ENCODE peak calls at places on chromosomes 6 and 20, in four cellular contexts. R is left ventricle myocardium inferior, M is GM23338, H is K562. J is an unnamed sample.

GRCh38 chr6:32982084-32982701 is 13.8 kb downstream of the BRD2 start:
- DNase-seq in R (no peak), M (no peak), H (no peak), J (no peak)

GRCh38 chr6:167579786-167580370 is 246.8 kb upstream of the AFDN start:
- DNase-seq in R (no peak), M (no peak), H (no peak), J (no peak)

GRCh38 chr6:118775381-118775780 is 118.6 kb upstream of the ASF1A start:
- DNase-seq in R (no peak), M (no peak), H (no peak), J (no peak)

GRCh38 chr6:73519943-73520687 is 717 bp downstream of the EEF1A1 start:
- DNase-seq in R (peak; percentile 64), M (peak; percentile 57), H (peak; percentile 64), J (peak; percentile 75)

GRCh38 chr6:34146801-34147592 is 1.1 kb upstream of the GRM4 start:
- DNase-seq in R (no peak), M (no peak), H (no peak), J (no peak)

GRCh38 chr6:80094017-80094416 is 12.5 kb upstream of the BCKDHB start:
- DNase-seq in R (no peak), M (peak; percentile 41), H (peak; percentile 26), J (peak; percentile 11)

GRCh38 chr20:46946181-46946624 is 51.6 kb downstream of the EYA2 start:
- DNase-seq in R (no peak), M (no peak), H (no peak), J (no peak)

GRCh38 chr20:60011512-60012507 is 53.6 kb downstream of the CDH26 start:
- DNase-seq in R (no peak), M (no peak), H (no peak), J (no peak)

GRCh38 chr20:43942661-43943285 is 28.1 kb downstream of the TOX2 start:
- DNase-seq in R (no peak), M (no peak), H (no peak), J (no peak)

GRCh38 chr20:57265649-57266250 is 691 bp downstream of the BMP7 start:
- DNase-seq in R (no peak), M (peak; percentile 57), H (no peak), J (no peak)

GRCh38 chr6:143136647-143137046 is 76.0 kb downstream of the AIG1 start:
- DNase-seq in R (no peak), M (peak; percentile 29), H (peak; percentile 38), J (no peak)

GRCh38 chr6:109507490-109508072 is 24.6 kb upstream of the ZBTB24 start:
- DNase-seq in R (no peak), M (no peak), H (no peak), J (no peak)

GRCh38 chr6:40444811-40445210 is 142.4 kb downstream of the LRFN2 start:
- DNase-seq in R (no peak), M (no peak), H (no peak), J (peak; percentile 38)

GRCh38 chr6:144415835-144416237 is 130.7 kb downstream of the UTRN start:
- DNase-seq in R (no peak), M (no peak), H (no peak), J (no peak)

GRCh38 chr20:16485406-16485805 is 87.8 kb downstream of the KIF16B start:
- DNase-seq in R (no peak), M (no peak), H (no peak), J (no peak)

GRCh38 chr6:18186033-18186432 is 30.8 kb downstream of the KDM1B start:
- DNase-seq in R (no peak), M (peak; percentile 52), H (no peak), J (peak; percentile 22)

GRCh38 chr6:135586844-135587243 is 89.3 kb upstream of the AHI1 start:
- DNase-seq in R (no peak), M (no peak), H (no peak), J (no peak)

GRCh38 chr6:6629416-6629815 is 40.9 kb downstream of the LY86 start:
- DNase-seq in R (no peak), M (no peak), H (no peak), J (no peak)

GRCh38 chr6:32047855-32048766 is 9.9 kb downstream of the CYP21A2 start:
- DNase-seq in R (peak; percentile 72), M (peak; percentile 92), H (peak; percentile 89), J (peak; percentile 78)

GRCh38 chr6:43853066-43853650 is 83.1 kb downstream of the VEGFA start:
- DNase-seq in R (no peak), M (no peak), H (no peak), J (no peak)

DNA sequence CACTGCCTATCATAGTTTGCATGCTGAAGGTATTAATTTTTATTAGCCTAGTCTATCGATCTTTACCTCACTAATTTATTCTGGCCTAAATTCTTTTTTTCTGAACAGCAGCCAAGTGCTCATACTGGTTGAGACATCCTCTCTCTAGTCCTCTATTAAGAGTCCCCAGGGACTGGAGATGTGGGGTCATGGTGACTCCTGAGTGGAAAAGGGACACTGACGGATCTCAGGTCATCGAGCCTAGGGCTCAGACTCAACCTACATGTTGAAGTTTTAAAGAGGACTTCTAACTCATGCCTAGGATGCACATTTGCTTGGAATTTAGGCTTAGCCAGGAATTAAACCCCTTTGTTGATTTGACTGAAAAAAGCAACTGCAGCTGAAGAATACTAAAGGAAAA is 378.1 kb downstream of the BTBD9 start:
- DNase-seq in R (no peak), M (no peak), H (no peak), J (no peak)
- H3K4me1 ChIP-seq in R (peaks cover 26% of the 10 kb centered on the region), M (peaks cover 18% of the 10 kb centered on the region), H (no peaks in the 10 kb centered on the region), J (no peaks in the 10 kb centered on the region)

DNA sequence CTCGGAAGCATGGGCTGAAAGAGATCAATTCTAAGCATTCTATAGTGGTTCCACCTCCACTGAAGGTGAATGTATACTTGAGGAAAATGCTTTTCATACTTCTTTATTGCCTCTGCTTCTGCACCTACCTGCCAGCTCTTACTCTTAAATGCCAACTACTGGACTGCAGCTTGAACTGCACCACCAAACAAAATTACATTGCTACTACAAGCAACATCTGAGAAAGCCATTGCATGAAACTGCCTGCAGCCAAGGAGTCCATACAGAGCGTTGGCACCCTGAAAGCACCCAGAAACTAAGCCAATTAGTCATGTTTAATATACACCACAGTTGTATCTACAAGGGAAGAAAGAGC is 440.9 kb downstream of the BTBD3 start:
- DNase-seq in R (no peak), M (no peak), H (no peak), J (no peak)
- TF ChIP-seq CTCF in R (no peak), M (no peak), H (no peak), J (no peak)

DNA sequence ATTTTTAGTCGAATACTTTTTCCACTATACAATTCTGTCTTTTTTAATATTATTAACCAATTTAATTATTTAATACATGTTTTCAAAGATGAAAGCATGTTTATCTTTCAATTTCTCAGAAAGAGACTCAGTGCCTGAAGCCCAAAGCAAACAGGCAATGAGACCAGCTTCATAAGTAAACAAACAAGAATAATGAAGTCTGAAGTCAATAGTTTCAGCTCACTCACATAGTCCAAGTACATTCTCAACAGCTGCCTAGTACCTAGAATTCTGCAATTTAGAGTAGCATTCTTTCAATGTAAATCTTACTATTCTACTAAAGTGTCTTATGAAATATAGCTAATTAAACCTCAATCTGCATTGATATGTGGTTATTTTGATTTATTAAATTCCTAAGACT is 626.5 kb upstream of the NRSN1 start:
- DNase-seq in R (no peak), M (no peak), H (no peak), J (no peak)
- H3K4me1 ChIP-seq in R (peaks cover 11% of the 10 kb centered on the region), M (no peaks in the 10 kb centered on the region), H (no peaks in the 10 kb centered on the region), J (no peaks in the 10 kb centered on the region)

GRCh38 chr6:166330612-166331011 is 11.7 kb downstream of the SFT2D1 start:
- DNase-seq in R (peak; percentile 61), M (peak; percentile 92), H (peak; percentile 94), J (no peak)
- TF ChIP-seq CTCF in R (peak; percentile 47), M (peak; percentile 67), H (peak; percentile 89), J (no peak)

DNA sequence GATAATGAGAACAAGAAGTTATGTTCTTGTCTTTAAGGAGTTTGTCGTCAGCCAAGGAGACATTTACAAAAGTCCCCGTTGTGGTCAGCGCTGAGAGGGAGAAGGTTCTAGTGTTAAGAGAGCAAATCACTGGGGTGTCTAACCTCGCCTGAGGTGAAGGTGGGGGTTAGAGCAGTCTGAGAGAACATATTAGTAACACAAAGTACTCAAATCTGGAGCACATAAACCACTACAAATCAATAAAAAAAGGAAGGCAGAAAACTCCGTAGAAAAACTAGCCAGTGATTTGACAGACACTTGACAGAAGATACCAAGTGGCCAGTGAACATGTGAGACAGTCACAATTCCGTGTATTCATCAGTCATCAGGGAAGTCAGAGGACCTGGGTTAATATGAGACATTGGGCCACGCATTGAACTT is 45.4 kb downstream of the CDS2 start:
- DNase-seq in R (no peak), M (no peak), H (no peak), J (no peak)
- H3K4me1 ChIP-seq in R (peaks cover 100% of the 10 kb centered on the region), M (peaks cover 51% of the 10 kb centered on the region), H (peaks cover 16% of the 10 kb centered on the region), J (no peaks in the 10 kb centered on the region)

DNA sequence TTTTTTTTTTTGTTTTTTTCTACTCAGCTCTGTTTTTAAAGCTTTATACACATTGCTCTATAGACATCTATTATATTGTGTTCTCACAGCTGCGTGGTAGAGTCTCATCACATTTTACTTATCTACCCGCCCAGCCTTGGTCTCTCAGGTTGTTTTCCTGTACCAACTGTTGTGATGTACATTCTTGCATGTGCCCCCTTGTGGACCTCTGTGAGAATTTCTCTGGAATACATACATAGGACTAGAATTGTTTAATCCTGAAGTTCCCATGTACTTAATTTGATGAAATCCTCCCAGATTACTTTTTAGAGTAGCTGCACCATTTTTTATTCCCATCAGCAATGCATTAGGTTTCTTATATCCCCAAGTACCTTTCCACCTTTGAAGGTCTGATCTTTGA is 40.4 kb upstream of the TINAG start:
- DNase-seq in R (no peak), M (peak; percentile 81), H (no peak), J (peak; percentile 79)
- TF ChIP-seq CTCF in R (peak; percentile 49), M (peak; percentile 59), H (peak; percentile 5), J (no peak)

GRCh38 chr20:31673943-31674463 is 36.3 kb downstream of the COX4I2 start:
- DNase-seq in R (no peak), M (no peak), H (no peak), J (no peak)
- H3K4me1 ChIP-seq in R (peaks cover 100% of the 10 kb centered on the region), M (peaks cover 12% of the 10 kb centered on the region), H (peaks cover 91% of the 10 kb centered on the region), J (peaks cover 41% of the 10 kb centered on the region)

J was measured in mucosa of descending colon.